ENCODE peak calls at places on chromosomes 7 and 10, in seven cellular contexts. T is neuronal stem cell, U is H9, S is mesenchymal stem cell, R is mesendoderm, B is IMR-90, Y is H1. A is an unnamed sample.

GRCh38 chr7:50851891-50852290 is 69.2 kb upstream of the GRB10 start:
- DNase-seq in S (no peak), B (no peak), T (no peak), Y (no peak), R (no peak), U (no peak), A (no peak)

GRCh38 chr7:133705596-133705995 is 421.5 kb upstream of the LRGUK start:
- DNase-seq in Y (no peak), R (no peak), T (no peak), U (no peak), S (peak; percentile 66), B (peak; percentile 86), A (peak; percentile 62)

GRCh38 chr10:131812012-131812403 is 88.8 kb upstream of the PPP2R2D start:
- DNase-seq in B (no peak), Y (no peak), T (no peak), R (no peak), U (no peak), S (no peak), A (no peak)

GRCh38 chr7:12403287-12404181 is at the start of gene VWDE:
- DNase-seq in R (peak; percentile 90), T (peak; percentile 58), Y (peak; percentile 81), U (peak; percentile 90), B (no peak), S (peak; percentile 19), A (peak; percentile 55)

GRCh38 chr10:79099898-79100448 is 31.2 kb downstream of the ZMIZ1 start:
- DNase-seq in U (no peak), Y (no peak), T (no peak), R (no peak), S (no peak), B (no peak), A (no peak)

GRCh38 chr10:10902951-10903350 is 114.7 kb upstream of the CELF2 start:
- DNase-seq in Y (no peak), R (no peak), B (peak; percentile 64), S (no peak), T (no peak), U (no peak), A (no peak)

GRCh38 chr7:87218941-87219544 is 489 bp downstream of the TMEM243 start:
- DNase-seq in Y (no peak), B (peak; percentile 34), S (peak; percentile 61), T (peak; percentile 14), U (peak; percentile 74), R (peak; percentile 88), A (peak; percentile 69)

GRCh38 chr7:127986581-127987461 is 44.4 kb downstream of the LRRC4 start:
- DNase-seq in B (peak; percentile 22), S (no peak), U (no peak), R (no peak), Y (no peak), T (no peak), A (no peak)

GRCh38 chr7:29848941-29849340 is 42.6 kb downstream of the WIPF3 start:
- DNase-seq in U (no peak), S (no peak), B (no peak), Y (no peak), R (no peak), T (no peak), A (no peak)

GRCh38 chr10:115818015-115818414 is 455.0 kb downstream of the GFRA1 start:
- DNase-seq in U (no peak), B (peak; percentile 43), Y (no peak), S (peak; percentile 37), T (no peak), R (no peak), A (no peak)

GRCh38 chr7:56447864-56448693 is 331.9 kb upstream of the NUPR2 start:
- DNase-seq in Y (no peak), B (no peak), U (no peak), S (no peak), T (no peak), R (no peak), A (peak; percentile 79)

GRCh38 chr7:138712652-138713051 is 11.5 kb upstream of the SVOPL start:
- DNase-seq in S (no peak), T (no peak), R (no peak), B (no peak), U (no peak), Y (no peak), A (no peak)

GRCh38 chr7:54774785-54775740 is 16.1 kb upstream of the SEC61G start:
- DNase-seq in R (no peak), Y (no peak), S (no peak), U (no peak), B (no peak), T (no peak), A (no peak)

DNA sequence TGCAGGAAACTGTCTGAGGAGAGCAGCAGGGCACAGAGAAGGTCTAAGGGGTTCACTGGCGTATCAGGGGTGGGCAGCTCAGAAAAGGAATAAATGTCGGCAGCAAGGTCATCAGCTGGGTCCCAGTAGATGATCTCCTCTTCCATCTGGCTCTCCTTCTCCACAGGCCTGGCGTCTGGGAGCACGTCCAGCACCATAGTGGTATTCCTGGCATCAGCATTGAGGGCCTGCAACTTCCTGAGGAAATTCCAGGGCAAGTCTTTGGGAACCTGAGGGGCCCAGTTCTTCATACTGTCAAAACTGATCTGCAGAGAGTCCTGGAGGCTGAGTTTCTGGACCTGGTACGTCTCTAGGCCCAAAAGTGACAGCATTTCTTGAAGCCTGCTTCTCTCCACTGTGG is 9.6 kb upstream of the MRPS24 start:
- DNase-seq in B (peak; percentile 37), S (no peak), T (no peak), Y (no peak), R (no peak), U (no peak), A (no peak)
- H2BK120ac ChIP-seq in B (peak overlapping the region; percentile 74), S (no peak overlapping the region), T (no peak overlapping the region), Y (no peak overlapping the region), R (no peak overlapping the region), U (no peak overlapping the region), A (no peak overlapping the region)

GRCh38 chr7:53358301-53358700 is 322.9 kb downstream of the POM121L12 start:
- DNase-seq in R (no peak), Y (no peak), U (peak; percentile 35), B (no peak), T (no peak), S (no peak), A (no peak)
- H3K4ac ChIP-seq in R (no peak overlapping the region), Y (no peak overlapping the region), U (no peak overlapping the region), B (no peak overlapping the region), T (no peak overlapping the region), S (no peak overlapping the region), A (no peak overlapping the region)

GRCh38 chr7:104650991-104651680 is 322.7 kb downstream of the LHFPL3 start:
- DNase-seq in B (no peak), S (no peak), T (no peak), Y (no peak), R (no peak), U (no peak), A (no peak)
- H2BK120ac ChIP-seq in B (no peak overlapping the region), S (no peak overlapping the region), T (no peak overlapping the region), Y (no peak overlapping the region), R (no peak overlapping the region), U (no peak overlapping the region), A (no peak overlapping the region)

GRCh38 chr10:23793577-23793976 is 354.7 kb downstream of the OTUD1 start:
- DNase-seq in S (no peak), R (no peak), Y (no peak), B (no peak), T (no peak), U (no peak), A (no peak)
- H3K4ac ChIP-seq in S (no peak overlapping the region), R (no peak overlapping the region), Y (no peak overlapping the region), B (no peak overlapping the region), T (no peak overlapping the region), U (no peak overlapping the region), A (no peak overlapping the region)

GRCh38 chr7:1621718-1622117 is 48.4 kb upstream of the ELFN1 start:
- DNase-seq in R (no peak), Y (no peak), T (no peak), B (no peak), U (no peak), S (no peak), A (no peak)
- H2BK120ac ChIP-seq in R (no peak overlapping the region), Y (no peak overlapping the region), T (no peak overlapping the region), B (no peak overlapping the region), U (no peak overlapping the region), S (no peak overlapping the region), A (no peak overlapping the region)

GRCh38 chr10:42952358-42952757 is 124.5 kb upstream of the RET start:
- DNase-seq in R (peak; percentile 91), B (no peak), U (peak; percentile 92), T (peak; percentile 48), Y (peak; percentile 89), S (peak; percentile 8), A (peak; percentile 39)

GRCh38 chr10:42950606-42951485 is 126.0 kb upstream of the RET start:
- DNase-seq in R (no peak), S (no peak), Y (peak; percentile 44), T (no peak), B (no peak), U (peak; percentile 31), A (no peak)

GRCh38 chr10:42948040-42948439 is 128.8 kb upstream of the RET start:
- DNase-seq in T (no peak), S (no peak), B (no peak), Y (no peak), U (no peak), R (no peak), A (no peak)

GRCh38 chr10:42951486-42952251 is 125.2 kb upstream of the RET start:
- DNase-seq in B (no peak), R (peak; percentile 65), S (no peak), U (peak; percentile 78), T (peak; percentile 51), Y (peak; percentile 81), A (no peak)

DNA sequence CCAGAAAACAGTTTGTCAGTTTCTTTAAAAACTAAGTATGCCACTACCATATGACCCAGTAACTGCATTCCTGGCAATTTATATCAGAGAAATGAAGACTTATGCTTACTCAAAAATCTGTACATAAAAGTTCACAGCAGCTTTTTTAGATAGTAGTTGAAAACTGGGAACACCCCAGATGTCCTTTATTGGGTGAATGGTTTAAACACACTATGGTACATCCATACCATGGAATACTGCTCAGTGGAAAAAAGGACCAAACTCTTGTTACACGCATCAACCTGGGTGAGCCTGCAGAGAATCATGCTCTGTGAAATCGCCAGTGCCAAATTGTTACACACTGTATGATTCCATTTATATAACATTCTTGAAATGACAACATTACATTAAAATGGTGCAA is 127.6 kb upstream of the RET start:
- DNase-seq in U (no peak), R (no peak), T (no peak), B (no peak), Y (no peak), S (no peak), A (no peak)
- H3K4ac ChIP-seq in U (no peak overlapping the region), R (no peak overlapping the region), T (no peak overlapping the region), B (no peak overlapping the region), Y (no peak overlapping the region), S (no peak overlapping the region), A (no peak overlapping the region)

GRCh38 chr7:114158854-114159253 is 240.0 kb upstream of the PPP1R3A start:
- DNase-seq in S (no peak), T (no peak), B (no peak), Y (no peak), R (no peak), U (no peak), A (no peak)
- H2BK120ac ChIP-seq in S (no peak overlapping the region), T (no peak overlapping the region), B (no peak overlapping the region), Y (no peak overlapping the region), R (no peak overlapping the region), U (no peak overlapping the region), A (no peak overlapping the region)

A was measured in trophoblast cell.